ENCODE peak calls at places on chromosomes 5 and 9, in seven cellular contexts. One of them, this sample, is unnamed.

GRCh38 chr9:113624721-113625120 is 161.2 kb downstream of the RGS3 start:
- DNase-seq in heart left ventricle: no peak
- DNase-seq in fibroblast of pulmonary artery: no peak
- DNase-seq in osteocyte: no peak
- DNase-seq in WTC11: no peak
- DNase-seq in B cell: no peak
- DNase-seq in activated B cell treated with CpG ODN at 0.5 μM for 24 hours: no peak
- DNase-seq in this sample: no peak

GRCh38 chr5:50667079-50667652 is 729 bp downstream of the PARP8 start:
- DNase-seq in heart left ventricle: peak
- DNase-seq in fibroblast of pulmonary artery: peak
- DNase-seq in osteocyte: no peak
- DNase-seq in WTC11: peak
- DNase-seq in B cell: no peak
- DNase-seq in activated B cell treated with CpG ODN at 0.5 μM for 24 hours: no peak
- DNase-seq in this sample: peak

GRCh38 chr9:71822455-71822854 is 54.1 kb upstream of the CEMIP2 start:
- DNase-seq in heart left ventricle: no peak
- DNase-seq in fibroblast of pulmonary artery: no peak
- DNase-seq in osteocyte: no peak
- DNase-seq in WTC11: no peak
- DNase-seq in B cell: no peak
- DNase-seq in activated B cell treated with CpG ODN at 0.5 μM for 24 hours: no peak
- DNase-seq in this sample: no peak

GRCh38 chr5:15598294-15598902 is 98.4 kb downstream of the FBXL7 start:
- DNase-seq in heart left ventricle: no peak
- DNase-seq in fibroblast of pulmonary artery: no peak
- DNase-seq in osteocyte: no peak
- DNase-seq in WTC11: peak
- DNase-seq in B cell: no peak
- DNase-seq in activated B cell treated with CpG ODN at 0.5 μM for 24 hours: no peak
- DNase-seq in this sample: no peak

GRCh38 chr9:130245474-130245873 is 20.1 kb upstream of the HMCN2 start:
- DNase-seq in heart left ventricle: no peak
- DNase-seq in fibroblast of pulmonary artery: no peak
- DNase-seq in osteocyte: no peak
- DNase-seq in WTC11: no peak
- DNase-seq in B cell: no peak
- DNase-seq in activated B cell treated with CpG ODN at 0.5 μM for 24 hours: no peak
- DNase-seq in this sample: no peak

GRCh38 chr5:114391321-114391720 is 29.5 kb downstream of the KCNN2 start:
- DNase-seq in heart left ventricle: no peak
- DNase-seq in fibroblast of pulmonary artery: peak
- DNase-seq in osteocyte: no peak
- DNase-seq in WTC11: no peak
- DNase-seq in B cell: no peak
- DNase-seq in activated B cell treated with CpG ODN at 0.5 μM for 24 hours: no peak
- DNase-seq in this sample: no peak

GRCh38 chr9:89501311-89501898 is 3.5 kb upstream of the SEMA4D start:
- DNase-seq in heart left ventricle: no peak
- DNase-seq in fibroblast of pulmonary artery: no peak
- DNase-seq in osteocyte: no peak
- DNase-seq in WTC11: no peak
- DNase-seq in B cell: no peak
- DNase-seq in activated B cell treated with CpG ODN at 0.5 μM for 24 hours: no peak
- DNase-seq in this sample: no peak

GRCh38 chr9:16139781-16140180 is 586.9 kb downstream of the CCDC171 start:
- DNase-seq in heart left ventricle: no peak
- DNase-seq in fibroblast of pulmonary artery: peak
- DNase-seq in osteocyte: no peak
- DNase-seq in WTC11: no peak
- DNase-seq in B cell: no peak
- DNase-seq in activated B cell treated with CpG ODN at 0.5 μM for 24 hours: no peak
- DNase-seq in this sample: no peak

GRCh38 chr5:137142371-137143243 is 356.5 kb downstream of the SPOCK1 start:
- DNase-seq in heart left ventricle: peak
- DNase-seq in fibroblast of pulmonary artery: peak
- DNase-seq in osteocyte: peak
- DNase-seq in WTC11: no peak
- DNase-seq in B cell: no peak
- DNase-seq in activated B cell treated with CpG ODN at 0.5 μM for 24 hours: no peak
- DNase-seq in this sample: no peak

GRCh38 chr5:151592855-151593408 is 1.8 kb upstream of the FAT2 start:
- DNase-seq in heart left ventricle: no peak
- DNase-seq in fibroblast of pulmonary artery: no peak
- DNase-seq in osteocyte: no peak
- DNase-seq in WTC11: no peak
- DNase-seq in B cell: no peak
- DNase-seq in activated B cell treated with CpG ODN at 0.5 μM for 24 hours: no peak
- DNase-seq in this sample: no peak

GRCh38 chr5:55821731-55822512 is 29.2 kb upstream of the IL31RA start:
- DNase-seq in heart left ventricle: peak
- DNase-seq in fibroblast of pulmonary artery: peak
- DNase-seq in osteocyte: no peak
- DNase-seq in WTC11: peak
- DNase-seq in B cell: peak
- DNase-seq in activated B cell treated with CpG ODN at 0.5 μM for 24 hours: no peak
- DNase-seq in this sample: no peak

GRCh38 chr9:33498387-33498786 is 24.7 kb upstream of the NOL6 start:
- DNase-seq in heart left ventricle: no peak
- DNase-seq in fibroblast of pulmonary artery: peak
- DNase-seq in osteocyte: no peak
- DNase-seq in WTC11: no peak
- DNase-seq in B cell: no peak
- DNase-seq in activated B cell treated with CpG ODN at 0.5 μM for 24 hours: no peak
- DNase-seq in this sample: no peak

GRCh38 chr5:34534237-34535108 is 121.7 kb upstream of the RAI14 start:
- DNase-seq in heart left ventricle: no peak
- DNase-seq in fibroblast of pulmonary artery: peak
- DNase-seq in osteocyte: no peak
- DNase-seq in WTC11: no peak
- DNase-seq in B cell: no peak
- DNase-seq in activated B cell treated with CpG ODN at 0.5 μM for 24 hours: no peak
- DNase-seq in this sample: no peak

GRCh38 chr5:83490203-83490602 is 18.7 kb downstream of the VCAN start:
- DNase-seq in heart left ventricle: no peak
- DNase-seq in fibroblast of pulmonary artery: no peak
- DNase-seq in osteocyte: no peak
- DNase-seq in WTC11: no peak
- DNase-seq in B cell: no peak
- DNase-seq in activated B cell treated with CpG ODN at 0.5 μM for 24 hours: no peak
- DNase-seq in this sample: no peak

GRCh38 chr5:91281409-91281808 is 101.7 kb downstream of the ARRDC3 start:
- DNase-seq in heart left ventricle: no peak
- DNase-seq in fibroblast of pulmonary artery: peak
- DNase-seq in osteocyte: no peak
- DNase-seq in WTC11: no peak
- DNase-seq in B cell: no peak
- DNase-seq in activated B cell treated with CpG ODN at 0.5 μM for 24 hours: no peak
- DNase-seq in this sample: no peak

GRCh38 chr9:131618071-131618479 is 72.8 kb downstream of the PRRT1B start:
- DNase-seq in heart left ventricle: peak
- DNase-seq in fibroblast of pulmonary artery: peak
- DNase-seq in osteocyte: no peak
- DNase-seq in WTC11: no peak
- DNase-seq in B cell: no peak
- DNase-seq in activated B cell treated with CpG ODN at 0.5 μM for 24 hours: no peak
- DNase-seq in this sample: no peak

DNA sequence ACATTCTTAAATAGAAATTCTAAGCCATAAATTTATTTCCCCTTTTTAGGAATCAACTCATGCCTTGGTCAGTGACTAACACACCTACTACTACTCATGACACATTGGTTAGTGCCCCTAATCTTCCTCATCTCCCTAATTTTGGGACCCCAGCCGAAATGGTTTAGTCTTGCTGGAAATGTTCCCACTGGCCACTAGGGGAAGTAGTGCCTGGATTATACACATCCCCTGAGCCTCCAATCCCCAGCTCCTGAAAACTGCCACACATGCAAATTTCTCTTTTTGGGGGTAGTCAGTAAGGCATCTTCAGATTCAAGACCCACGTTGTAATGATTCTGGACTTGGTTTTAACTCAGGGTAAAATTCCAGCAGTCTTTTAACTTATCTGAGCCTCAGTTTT is 79.8 kb downstream of the HSD17B3 start:
- DNase-seq in heart left ventricle: no peak
- DNase-seq in fibroblast of pulmonary artery: no peak
- DNase-seq in osteocyte: no peak
- DNase-seq in WTC11: peak
- DNase-seq in B cell: no peak
- DNase-seq in activated B cell treated with CpG ODN at 0.5 μM for 24 hours: no peak
- DNase-seq in this sample: no peak
- TF ChIP-seq CTCF in heart left ventricle: peak
- TF ChIP-seq CTCF in fibroblast of pulmonary artery: peak
- TF ChIP-seq CTCF in osteocyte: peak
- TF ChIP-seq CTCF in WTC11: peak
- TF ChIP-seq CTCF in B cell: no peak
- TF ChIP-seq CTCF in activated B cell treated with CpG ODN at 0.5 μM for 24 hours: no peak
- TF ChIP-seq CTCF in this sample: peak

GRCh38 chr9:3647652-3648051 is 121.9 kb upstream of the RFX3 start:
- DNase-seq in heart left ventricle: no peak
- DNase-seq in fibroblast of pulmonary artery: no peak
- DNase-seq in osteocyte: no peak
- DNase-seq in WTC11: no peak
- DNase-seq in B cell: no peak
- DNase-seq in activated B cell treated with CpG ODN at 0.5 μM for 24 hours: no peak
- DNase-seq in this sample: no peak

GRCh38 chr9:3648266-3648665 is 122.5 kb upstream of the RFX3 start:
- DNase-seq in heart left ventricle: no peak
- DNase-seq in fibroblast of pulmonary artery: no peak
- DNase-seq in osteocyte: no peak
- DNase-seq in WTC11: no peak
- DNase-seq in B cell: no peak
- DNase-seq in activated B cell treated with CpG ODN at 0.5 μM for 24 hours: no peak
- DNase-seq in this sample: no peak

GRCh38 chr9:3646226-3646625 is 120.4 kb upstream of the RFX3 start:
- DNase-seq in heart left ventricle: no peak
- DNase-seq in fibroblast of pulmonary artery: no peak
- DNase-seq in osteocyte: no peak
- DNase-seq in WTC11: no peak
- DNase-seq in B cell: no peak
- DNase-seq in activated B cell treated with CpG ODN at 0.5 μM for 24 hours: no peak
- DNase-seq in this sample: no peak

GRCh38 chr9:3648722-3649121 is 122.9 kb upstream of the RFX3 start:
- DNase-seq in heart left ventricle: no peak
- DNase-seq in fibroblast of pulmonary artery: no peak
- DNase-seq in osteocyte: no peak
- DNase-seq in WTC11: no peak
- DNase-seq in B cell: no peak
- DNase-seq in activated B cell treated with CpG ODN at 0.5 μM for 24 hours: no peak
- DNase-seq in this sample: no peak

GRCh38 chr9:3650994-3651622 is 125.3 kb upstream of the RFX3 start:
- DNase-seq in heart left ventricle: no peak
- DNase-seq in fibroblast of pulmonary artery: no peak
- DNase-seq in osteocyte: no peak
- DNase-seq in WTC11: no peak
- DNase-seq in B cell: no peak
- DNase-seq in activated B cell treated with CpG ODN at 0.5 μM for 24 hours: no peak
- DNase-seq in this sample: no peak
- TF ChIP-seq CTCF in heart left ventricle: no peak
- TF ChIP-seq CTCF in fibroblast of pulmonary artery: no peak
- TF ChIP-seq CTCF in osteocyte: no peak
- TF ChIP-seq CTCF in WTC11: no peak
- TF ChIP-seq CTCF in B cell: no peak
- TF ChIP-seq CTCF in activated B cell treated with CpG ODN at 0.5 μM for 24 hours: no peak
- TF ChIP-seq CTCF in this sample: no peak

DNA sequence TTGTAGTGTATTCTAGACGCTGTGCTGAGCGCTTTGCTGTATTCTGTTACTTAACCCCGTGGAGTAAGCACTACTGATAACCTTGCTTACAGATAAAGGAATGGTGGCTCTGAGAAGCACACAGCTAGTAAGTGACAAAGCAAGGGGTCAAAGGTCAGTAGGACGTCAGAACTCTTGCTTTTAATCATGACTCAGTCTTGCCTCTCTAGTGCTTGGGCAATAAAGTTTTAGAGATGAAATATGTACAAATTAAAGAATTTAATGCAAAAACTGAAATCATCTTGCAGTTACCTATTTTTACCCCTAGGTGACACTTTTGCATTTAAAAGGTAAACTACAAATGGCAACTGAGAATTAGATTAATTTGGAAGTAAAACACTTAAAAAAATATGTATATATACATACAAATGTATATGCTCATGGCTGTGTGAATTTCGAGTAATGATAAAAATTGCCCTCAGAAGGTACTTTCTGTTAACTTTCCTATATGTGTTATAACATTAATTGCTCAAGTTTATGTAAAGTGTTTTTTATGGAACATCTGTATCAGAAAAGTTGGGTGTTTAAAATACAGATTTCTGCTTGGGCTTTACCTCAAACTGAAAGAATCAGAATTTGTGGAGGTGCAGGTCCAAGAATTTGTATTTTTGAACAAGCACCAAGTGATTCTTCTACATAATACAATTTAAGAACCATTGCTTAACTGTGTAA is 175.1 kb upstream of the DAB2 start:
- DNase-seq in heart left ventricle: no peak
- DNase-seq in fibroblast of pulmonary artery: peak
- DNase-seq in osteocyte: no peak
- DNase-seq in WTC11: no peak
- DNase-seq in B cell: no peak
- DNase-seq in activated B cell treated with CpG ODN at 0.5 μM for 24 hours: no peak
- DNase-seq in this sample: no peak
- TF ChIP-seq CTCF in heart left ventricle: peak
- TF ChIP-seq CTCF in fibroblast of pulmonary artery: peak
- TF ChIP-seq CTCF in osteocyte: peak
- TF ChIP-seq CTCF in WTC11: no peak
- TF ChIP-seq CTCF in B cell: peak
- TF ChIP-seq CTCF in activated B cell treated with CpG ODN at 0.5 μM for 24 hours: no peak
- TF ChIP-seq CTCF in this sample: peak

GRCh38 chr9:116646661-116647514 is 40.2 kb upstream of the TRIM32 start:
- DNase-seq in heart left ventricle: no peak
- DNase-seq in fibroblast of pulmonary artery: peak
- DNase-seq in osteocyte: no peak
- DNase-seq in WTC11: no peak
- DNase-seq in B cell: peak
- DNase-seq in activated B cell treated with CpG ODN at 0.5 μM for 24 hours: no peak
- DNase-seq in this sample: no peak
- TF ChIP-seq CTCF in heart left ventricle: peak
- TF ChIP-seq CTCF in fibroblast of pulmonary artery: peak
- TF ChIP-seq CTCF in osteocyte: peak
- TF ChIP-seq CTCF in WTC11: no peak
- TF ChIP-seq CTCF in B cell: no peak
- TF ChIP-seq CTCF in activated B cell treated with CpG ODN at 0.5 μM for 24 hours: no peak
- TF ChIP-seq CTCF in this sample: no peak